ENCODE peak calls at places on chromosomes 6 and 20, in four cellular contexts. V, X, W and K are unnamed samples.

GRCh38 chr6:166621114-166621540 is 5.9 kb downstream of the RPS6KA2 start:
- DNase-seq in X (no peak), W (no peak), V (no peak), K (no peak)

GRCh38 chr6:84249724-84250123 is 22.3 kb upstream of the CEP162 start:
- DNase-seq in V (no peak), X (no peak), W (no peak), K (no peak)

GRCh38 chr20:50580016-50580747 is 70.0 kb downstream of the PTPN1 start:
- DNase-seq in X (peak), W (peak), V (no peak), K (peak)

GRCh38 chr20:62426678-62427077 is 661 bp downstream of the RBBP8NL start:
- DNase-seq in X (peak), V (no peak), W (peak), K (peak)

GRCh38 chr6:118598324-118598723 is 50.2 kb downstream of the PLN start:
- DNase-seq in V (no peak), X (no peak), W (no peak), K (no peak)

GRCh38 chr6:39561536-39562266 is 163.5 kb downstream of the KIF6 start:
- DNase-seq in W (peak), V (no peak), X (no peak), K (peak)

GRCh38 chr6:27547157-27548075 is 74.5 kb upstream of the ZNF184 start:
- DNase-seq in W (no peak), V (no peak), X (peak), K (no peak)

GRCh38 chr6:141988954-141989705 is 143.6 kb upstream of the GJE1 start:
- DNase-seq in V (no peak), W (no peak), X (peak), K (no peak)

GRCh38 chr20:24684954-24685691 is 215.7 kb downstream of the SYNDIG1 start:
- DNase-seq in V (no peak), W (no peak), X (no peak), K (no peak)

GRCh38 chr6:21496275-21496674 is 97.3 kb upstream of the SOX4 start:
- DNase-seq in V (no peak), X (no peak), W (no peak), K (no peak)

GRCh38 chr6:1792989-1793388 is 183.3 kb downstream of the FOXC1 start:
- DNase-seq in X (no peak), W (no peak), V (no peak), K (no peak)

GRCh38 chr20:37397076-37397953 is 51.4 kb downstream of the SRC start:
- DNase-seq in W (no peak), V (no peak), X (no peak), K (no peak)

GRCh38 chr6:114638346-114638745 is 295.5 kb upstream of the HS3ST5 start:
- DNase-seq in X (no peak), W (no peak), V (no peak), K (no peak)

GRCh38 chr6:45049188-45049843 is 278.8 kb upstream of the RUNX2 start:
- DNase-seq in V (no peak), X (no peak), W (no peak), K (no peak)

GRCh38 chr20:3911956-3912355 is 22.8 kb downstream of the PANK2 start:
- DNase-seq in W (no peak), V (no peak), X (no peak), K (peak)

GRCh38 chr6:44233560-44234100 is 10.2 kb downstream of the SLC29A1 start:
- DNase-seq in W (no peak), V (no peak), X (no peak), K (peak)

GRCh38 chr20:41030536-41031242 is 2.1 kb downstream of the TOP1 start:
- DNase-seq in W (no peak), V (no peak), X (no peak), K (no peak)

GRCh38 chr20:19974621-19975435 is 42.3 kb upstream of the NAA20 start:
- DNase-seq in V (peak), W (peak), X (peak), K (peak)

GRCh38 chr20:31836853-31837608 is 8.4 kb downstream of the FOXS1 start:
- DNase-seq in X (no peak), V (no peak), W (no peak), K (no peak)

GRCh38 chr20:60454491-60454890 is 496.3 kb downstream of the CDH26 start:
- DNase-seq in X (no peak), V (no peak), W (no peak), K (no peak)

GRCh38 chr6:138267971-138268895 is 49.9 kb upstream of the PBOV1 start:
- DNase-seq in V (no peak), X (no peak), W (no peak), K (no peak)
- H3K4me3 ChIP-seq in V (no peak), X (no peak), W (no peak), K (no peak)

DNA sequence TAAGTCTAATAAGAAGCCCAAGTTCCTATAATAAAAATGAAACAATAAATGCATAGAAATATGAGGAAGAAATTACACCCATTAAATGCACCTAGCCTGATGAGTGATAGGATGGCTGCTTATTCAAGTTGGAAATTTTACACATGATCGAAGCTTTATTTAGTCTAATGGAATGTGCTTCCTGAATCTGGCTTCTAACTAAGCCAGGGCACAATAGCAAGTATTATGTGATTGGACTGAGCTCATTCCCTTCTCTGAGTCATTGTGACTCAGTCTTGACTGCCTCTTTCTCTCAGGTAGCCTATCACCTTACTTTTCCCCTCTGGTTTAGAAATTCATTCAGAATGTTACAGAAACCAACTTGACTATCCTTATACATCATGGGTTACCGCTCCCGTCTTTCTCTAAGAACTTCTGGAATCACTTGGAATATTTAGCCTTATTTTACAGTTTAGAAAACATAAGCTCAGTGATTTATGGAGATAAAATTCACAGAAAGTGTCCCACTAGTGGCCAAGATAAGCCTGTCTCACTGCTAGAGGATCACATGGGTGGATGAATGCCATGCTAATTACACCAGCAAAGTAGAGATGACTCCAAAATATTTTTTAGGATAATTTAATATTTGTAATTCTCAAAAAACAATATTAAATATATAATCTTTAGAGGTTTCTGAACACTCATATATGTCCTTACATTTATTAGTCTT is 505.3 kb upstream of the JAG1 start:
- DNase-seq in W (no peak), X (no peak), V (no peak), K (no peak)
- TF ChIP-seq CTCF in W (no peak), X (no peak), V (no peak), K (no peak)

GRCh38 chr6:15500901-15501805 is 161.7 kb downstream of the DTNBP1 start:
- DNase-seq in W (peak), X (no peak), V (no peak), K (no peak)
- H3K27ac ChIP-seq in W (no peak), X (peak), V (no peak), K (no peak)

DNA sequence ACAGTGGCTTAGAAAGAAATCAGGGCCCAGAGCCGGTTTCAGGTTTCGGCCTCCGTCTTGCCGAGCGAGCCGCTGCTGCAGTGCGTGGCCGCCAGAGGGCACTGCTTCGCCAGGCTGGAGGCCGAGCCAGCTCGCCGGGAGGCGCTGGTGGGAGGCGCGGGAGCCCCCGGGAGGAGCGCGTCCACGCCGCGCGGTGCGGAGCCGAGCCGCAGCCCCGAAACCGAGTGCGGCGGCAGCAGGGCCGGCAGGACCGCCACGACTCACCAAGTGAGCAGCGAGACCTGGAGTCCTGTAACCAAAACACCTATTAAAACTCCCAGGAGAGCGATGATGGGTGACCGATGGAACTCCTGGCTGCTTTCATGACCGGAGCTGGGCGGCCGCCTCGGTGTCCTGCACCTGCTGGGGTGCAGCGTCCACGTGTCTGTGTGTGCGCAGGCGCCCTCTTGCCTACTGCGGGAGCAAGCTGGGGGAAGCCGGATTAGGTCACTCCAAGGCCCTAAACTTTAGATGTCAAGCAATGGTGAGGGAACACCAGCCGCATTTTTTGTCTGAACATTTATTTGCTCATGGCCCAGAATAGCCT is 186.9 kb upstream of the UST start:
- DNase-seq in X (peak), W (peak), V (no peak), K (peak)
- H3K4me3 ChIP-seq in X (peak), W (peak), V (peak), K (peak)

DNA sequence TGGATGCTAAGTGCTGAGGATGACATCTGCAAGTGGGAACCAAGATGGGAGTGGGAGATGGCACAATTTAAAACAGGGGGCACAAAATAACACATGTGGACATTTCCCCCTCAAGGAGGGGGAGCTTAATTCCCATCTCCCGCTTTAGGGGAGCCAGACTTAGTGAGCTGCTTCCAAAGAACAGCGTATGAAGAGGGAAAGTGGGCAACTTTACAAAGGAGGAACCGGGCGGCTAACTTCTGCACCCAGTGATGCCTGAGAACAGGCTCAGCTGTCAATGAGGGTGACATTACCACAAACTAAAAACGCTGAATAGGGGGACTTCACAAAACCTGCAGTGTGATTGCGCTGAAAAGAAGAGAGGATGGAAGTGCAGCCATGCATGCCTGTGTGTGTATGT is 95.5 kb upstream of the NXT1 start:
- DNase-seq in X (no peak), W (no peak), V (peak), K (no peak)
- TF ChIP-seq CTCF in X (no peak), W (no peak), V (no peak), K (no peak)

GRCh38 chr6:26215200-26216014 is 128.2 kb downstream of the HFE start:
- DNase-seq in W (no peak), V (no peak), X (no peak), K (no peak)
- H3K27ac ChIP-seq in W (peak), V (peak), X (peak), K (peak)

GRCh38 chr20:58054082-58054481 is 174.4 kb downstream of the ANKRD60 start:
- DNase-seq in W (no peak), X (no peak), V (no peak), K (no peak)
- H3K4me3 ChIP-seq in W (no peak), X (no peak), V (no peak), K (no peak)

DNA sequence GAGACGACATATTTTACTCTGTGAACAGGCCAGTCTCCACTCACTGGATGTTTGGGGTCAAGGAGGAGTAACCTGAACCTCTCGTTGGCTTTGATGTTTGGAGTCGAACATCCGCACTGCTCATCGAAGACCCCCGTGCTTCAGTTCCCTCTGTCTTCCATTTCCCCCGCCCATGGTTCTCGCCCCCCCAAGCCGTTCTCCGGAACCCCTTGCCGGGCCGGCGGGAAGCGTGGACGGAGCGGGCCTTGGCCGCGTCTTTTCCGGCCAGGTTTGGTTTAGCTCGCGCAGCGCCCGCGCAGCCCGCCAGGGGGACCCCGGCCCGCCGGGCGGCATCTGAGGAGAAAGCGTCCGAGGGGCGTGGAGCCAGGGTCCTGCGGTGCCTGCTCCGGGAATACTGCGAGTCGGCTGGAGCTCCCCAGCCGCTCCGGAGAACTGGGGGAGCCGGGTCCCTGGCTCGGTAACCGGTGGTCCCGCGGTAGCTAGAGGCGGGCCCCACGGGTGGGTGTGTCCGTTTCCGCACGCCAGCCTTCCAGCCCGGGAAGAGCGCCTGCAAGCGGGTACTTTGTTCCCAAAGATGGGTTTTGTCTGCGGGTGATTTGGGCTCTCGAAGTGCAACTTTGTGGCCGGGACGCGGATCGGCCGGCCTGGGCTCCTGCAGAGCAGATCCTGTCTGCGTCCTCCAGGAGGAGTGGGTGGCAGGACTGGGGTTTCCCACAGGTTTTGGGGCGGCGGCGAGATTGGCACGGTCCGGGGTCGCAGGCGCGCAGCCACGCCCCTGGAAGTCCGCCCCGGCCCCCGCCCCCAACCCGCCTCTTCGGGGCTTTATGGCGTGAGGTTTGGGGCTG is 429 bp upstream of the TMEM200A start:
- DNase-seq in X (peak), V (peak), W (peak), K (peak)
- TF ChIP-seq CTCF in X (peak), V (peak), W (peak), K (peak)

GRCh38 chr6:153131037-153131981 is at the start of gene RGS17:
- DNase-seq in W (peak), X (peak), V (no peak), K (peak)

GRCh38 chr6:153130515-153131036 is 506 bp downstream of the RGS17 start:
- DNase-seq in W (no peak), V (no peak), X (peak), K (no peak)

GRCh38 chr6:153125032-153125431 is 6.0 kb downstream of the RGS17 start:
- DNase-seq in X (no peak), W (no peak), V (no peak), K (no peak)

GRCh38 chr6:153126218-153126617 is 4.9 kb downstream of the RGS17 start:
- DNase-seq in W (no peak), V (no peak), X (no peak), K (no peak)

GRCh38 chr6:153129873-153130514 is 1.1 kb downstream of the RGS17 start:
- DNase-seq in X (peak), V (no peak), W (no peak), K (no peak)
- H3K27ac ChIP-seq in X (no peak), V (no peak), W (peak), K (no peak)